ENCODE peak calls at places on chromosomes 3 and 15, in nine cellular contexts. One of them, this sample, is unnamed.

GRCh38 chr15:76514292-76514691 is 177.7 kb downstream of the ISL2 start:
- DNase-seq in fibroblast of lung: no peak
- DNase-seq in PC-9: no peak
- DNase-seq in brain microvascular endothelial cell: no peak
- DNase-seq in Caco-2: peak
- DNase-seq in GM12865: no peak
- DNase-seq in CD8-positive, alpha-beta T cell: no peak
- DNase-seq in foreskin fibroblast: no peak
- DNase-seq in AG10803: no peak
- DNase-seq in this sample: no peak

GRCh38 chr3:3664916-3665315 is 134.3 kb upstream of the LRRN1 start:
- DNase-seq in CD8-positive, alpha-beta T cell: no peak
- DNase-seq in Caco-2: no peak
- DNase-seq in foreskin fibroblast: no peak
- DNase-seq in fibroblast of lung: peak
- DNase-seq in GM12865: no peak
- DNase-seq in brain microvascular endothelial cell: no peak
- DNase-seq in AG10803: no peak
- DNase-seq in PC-9: no peak
- DNase-seq in this sample: peak

GRCh38 chr15:91133511-91133910 is 33.5 kb downstream of the SV2B start:
- DNase-seq in fibroblast of lung: no peak
- DNase-seq in PC-9: no peak
- DNase-seq in foreskin fibroblast: no peak
- DNase-seq in brain microvascular endothelial cell: no peak
- DNase-seq in Caco-2: no peak
- DNase-seq in GM12865: no peak
- DNase-seq in AG10803: no peak
- DNase-seq in CD8-positive, alpha-beta T cell: no peak
- DNase-seq in this sample: no peak

GRCh38 chr3:194521514-194522260 is 34.9 kb upstream of the ATP13A3 start:
- DNase-seq in Caco-2: no peak
- DNase-seq in foreskin fibroblast: peak
- DNase-seq in GM12865: no peak
- DNase-seq in fibroblast of lung: peak
- DNase-seq in AG10803: peak
- DNase-seq in CD8-positive, alpha-beta T cell: no peak
- DNase-seq in brain microvascular endothelial cell: no peak
- DNase-seq in PC-9: peak
- DNase-seq in this sample: peak

GRCh38 chr3:38742551-38742950 is 73.5 kb downstream of the SCN10A start:
- DNase-seq in foreskin fibroblast: no peak
- DNase-seq in CD8-positive, alpha-beta T cell: no peak
- DNase-seq in AG10803: no peak
- DNase-seq in Caco-2: no peak
- DNase-seq in fibroblast of lung: no peak
- DNase-seq in PC-9: no peak
- DNase-seq in brain microvascular endothelial cell: no peak
- DNase-seq in GM12865: no peak
- DNase-seq in this sample: no peak

GRCh38 chr15:99976811-99977271 is 243.6 kb upstream of the LYSMD4 start:
- DNase-seq in AG10803: peak
- DNase-seq in fibroblast of lung: peak
- DNase-seq in CD8-positive, alpha-beta T cell: no peak
- DNase-seq in GM12865: no peak
- DNase-seq in brain microvascular endothelial cell: peak
- DNase-seq in PC-9: no peak
- DNase-seq in foreskin fibroblast: no peak
- DNase-seq in Caco-2: no peak
- DNase-seq in this sample: no peak

GRCh38 chr3:63353383-63353782 is 75.3 kb downstream of the SYNPR start:
- DNase-seq in PC-9: no peak
- DNase-seq in Caco-2: no peak
- DNase-seq in brain microvascular endothelial cell: peak
- DNase-seq in AG10803: peak
- DNase-seq in foreskin fibroblast: peak
- DNase-seq in fibroblast of lung: peak
- DNase-seq in CD8-positive, alpha-beta T cell: no peak
- DNase-seq in GM12865: no peak
- DNase-seq in this sample: no peak

GRCh38 chr3:191141728-191142127 is 57.3 kb upstream of the OSTN start:
- DNase-seq in GM12865: no peak
- DNase-seq in CD8-positive, alpha-beta T cell: no peak
- DNase-seq in fibroblast of lung: peak
- DNase-seq in foreskin fibroblast: peak
- DNase-seq in Caco-2: no peak
- DNase-seq in brain microvascular endothelial cell: peak
- DNase-seq in PC-9: peak
- DNase-seq in AG10803: peak
- DNase-seq in this sample: peak

GRCh38 chr3:69016901-69017300 is 3.4 kb upstream of the EOGT start:
- DNase-seq in Caco-2: no peak
- DNase-seq in GM12865: no peak
- DNase-seq in brain microvascular endothelial cell: no peak
- DNase-seq in fibroblast of lung: no peak
- DNase-seq in CD8-positive, alpha-beta T cell: no peak
- DNase-seq in AG10803: no peak
- DNase-seq in foreskin fibroblast: no peak
- DNase-seq in PC-9: no peak
- DNase-seq in this sample: no peak

GRCh38 chr15:58463815-58464697 is 32.3 kb downstream of the LIPC start:
- DNase-seq in brain microvascular endothelial cell: no peak
- DNase-seq in foreskin fibroblast: peak
- DNase-seq in fibroblast of lung: peak
- DNase-seq in Caco-2: no peak
- DNase-seq in AG10803: no peak
- DNase-seq in CD8-positive, alpha-beta T cell: no peak
- DNase-seq in PC-9: no peak
- DNase-seq in GM12865: peak
- DNase-seq in this sample: no peak

GRCh38 chr15:83855956-83856355 is 202.0 kb downstream of the ADAMTSL3 start:
- DNase-seq in PC-9: no peak
- DNase-seq in foreskin fibroblast: no peak
- DNase-seq in AG10803: no peak
- DNase-seq in brain microvascular endothelial cell: no peak
- DNase-seq in GM12865: no peak
- DNase-seq in Caco-2: no peak
- DNase-seq in fibroblast of lung: no peak
- DNase-seq in CD8-positive, alpha-beta T cell: no peak
- DNase-seq in this sample: no peak

GRCh38 chr3:50978991-50979667 is 304.4 kb downstream of the DOCK3 start:
- DNase-seq in AG10803: no peak
- DNase-seq in Caco-2: no peak
- DNase-seq in PC-9: no peak
- DNase-seq in fibroblast of lung: no peak
- DNase-seq in CD8-positive, alpha-beta T cell: no peak
- DNase-seq in brain microvascular endothelial cell: no peak
- DNase-seq in GM12865: no peak
- DNase-seq in foreskin fibroblast: no peak
- DNase-seq in this sample: no peak

GRCh38 chr3:70108072-70108471 is 108.5 kb downstream of the SAMMSON start:
- DNase-seq in brain microvascular endothelial cell: peak
- DNase-seq in PC-9: no peak
- DNase-seq in Caco-2: peak
- DNase-seq in CD8-positive, alpha-beta T cell: no peak
- DNase-seq in AG10803: no peak
- DNase-seq in foreskin fibroblast: no peak
- DNase-seq in GM12865: peak
- DNase-seq in fibroblast of lung: no peak
- DNase-seq in this sample: no peak

GRCh38 chr3:32366638-32367368 is 24.9 kb upstream of the CMTM7 start:
- DNase-seq in AG10803: no peak
- DNase-seq in Caco-2: no peak
- DNase-seq in fibroblast of lung: peak
- DNase-seq in PC-9: peak
- DNase-seq in foreskin fibroblast: no peak
- DNase-seq in brain microvascular endothelial cell: no peak
- DNase-seq in CD8-positive, alpha-beta T cell: no peak
- DNase-seq in GM12865: peak
- DNase-seq in this sample: no peak

GRCh38 chr3:145333931-145334330 is 827.1 kb downstream of the PLOD2 start:
- DNase-seq in fibroblast of lung: no peak
- DNase-seq in PC-9: no peak
- DNase-seq in AG10803: no peak
- DNase-seq in brain microvascular endothelial cell: no peak
- DNase-seq in Caco-2: no peak
- DNase-seq in foreskin fibroblast: no peak
- DNase-seq in CD8-positive, alpha-beta T cell: no peak
- DNase-seq in GM12865: no peak
- DNase-seq in this sample: no peak

GRCh38 chr3:58998476-58999117 is 51.2 kb downstream of the CFAP20DC start:
- DNase-seq in GM12865: peak
- DNase-seq in fibroblast of lung: peak
- DNase-seq in AG10803: peak
- DNase-seq in Caco-2: no peak
- DNase-seq in PC-9: peak
- DNase-seq in CD8-positive, alpha-beta T cell: no peak
- DNase-seq in brain microvascular endothelial cell: peak
- DNase-seq in foreskin fibroblast: peak
- DNase-seq in this sample: peak

GRCh38 chr15:66294932-66295235 is 1.5 kb downstream of the DIS3L start:
- DNase-seq in fibroblast of lung: peak
- DNase-seq in foreskin fibroblast: peak
- DNase-seq in brain microvascular endothelial cell: peak
- DNase-seq in PC-9: no peak
- DNase-seq in CD8-positive, alpha-beta T cell: no peak
- DNase-seq in AG10803: no peak
- DNase-seq in Caco-2: no peak
- DNase-seq in GM12865: no peak
- DNase-seq in this sample: no peak

DNA sequence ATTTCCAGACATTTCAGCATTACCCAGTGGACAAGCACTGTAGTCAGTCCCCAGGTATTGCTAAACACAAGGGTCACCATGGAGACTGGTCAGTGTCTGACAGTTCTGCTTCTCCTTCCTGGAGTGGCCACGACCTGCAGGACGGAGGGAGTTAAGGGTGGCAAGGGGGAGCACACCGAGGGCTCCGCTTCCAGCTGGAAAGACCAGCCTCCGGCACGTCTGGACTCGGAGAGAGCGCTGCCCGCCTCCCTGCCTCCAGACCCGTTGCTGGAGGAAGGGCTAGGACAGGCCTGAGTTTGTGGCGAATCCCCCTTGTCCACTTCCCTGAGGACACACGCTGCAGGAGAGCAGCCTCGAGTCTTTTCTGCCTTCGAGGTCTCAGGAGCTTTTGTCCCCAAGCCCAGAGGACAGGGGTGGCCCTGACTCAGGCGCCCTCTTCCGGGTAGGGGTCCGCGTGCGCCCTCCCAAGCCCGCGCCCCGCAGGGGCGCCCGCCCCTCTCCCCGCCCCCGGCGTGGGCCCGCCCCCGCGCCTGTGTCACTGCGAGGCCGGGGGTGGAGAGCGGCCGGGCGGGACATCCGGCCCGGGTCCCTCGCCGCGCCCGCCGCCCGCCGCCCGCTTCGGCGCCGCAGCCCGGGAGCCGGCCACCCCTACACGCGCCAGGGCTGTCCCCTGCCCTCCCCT is at the start of gene CHST14:
- DNase-seq in Caco-2: peak
- DNase-seq in CD8-positive, alpha-beta T cell: peak
- DNase-seq in GM12865: peak
- DNase-seq in PC-9: peak
- DNase-seq in AG10803: peak
- DNase-seq in fibroblast of lung: peak
- DNase-seq in foreskin fibroblast: peak
- DNase-seq in brain microvascular endothelial cell: peak
- DNase-seq in this sample: no peak
- TF ChIP-seq CTCF in Caco-2: peak
- TF ChIP-seq CTCF in CD8-positive, alpha-beta T cell: no peak
- TF ChIP-seq CTCF in GM12865: no peak
- TF ChIP-seq CTCF in PC-9: no peak
- TF ChIP-seq CTCF in AG10803: no peak
- TF ChIP-seq CTCF in fibroblast of lung: no peak
- TF ChIP-seq CTCF in foreskin fibroblast: no peak
- TF ChIP-seq CTCF in brain microvascular endothelial cell: no peak
- TF ChIP-seq CTCF in this sample: no peak

DNA sequence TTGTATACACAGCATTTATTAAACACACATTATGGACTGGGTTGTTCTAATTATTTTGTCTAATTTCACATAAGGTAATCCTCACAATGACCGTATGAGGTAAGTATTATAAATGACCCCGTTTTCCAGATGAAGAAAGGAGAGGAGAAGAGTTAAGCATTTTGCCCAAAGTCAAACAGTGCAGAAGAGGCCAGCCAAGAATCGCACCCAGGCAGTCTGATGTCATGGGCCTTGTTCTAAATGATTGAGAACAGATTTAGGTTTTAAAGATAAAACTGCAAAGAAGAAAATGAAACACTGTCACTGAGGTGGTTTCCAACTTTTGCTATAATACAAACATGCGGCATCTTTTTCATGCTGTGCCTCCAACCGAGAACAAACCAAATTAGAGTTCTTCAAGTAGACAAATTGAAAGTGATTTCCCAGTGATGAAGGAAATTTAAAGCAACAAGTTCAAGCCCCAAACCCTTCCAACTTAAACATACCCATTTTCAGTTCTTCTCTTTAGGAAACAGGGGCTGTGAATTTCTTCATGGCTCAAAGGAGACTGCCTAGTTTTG is 155.3 kb downstream of the THRB start:
- DNase-seq in CD8-positive, alpha-beta T cell: no peak
- DNase-seq in brain microvascular endothelial cell: no peak
- DNase-seq in AG10803: no peak
- DNase-seq in foreskin fibroblast: no peak
- DNase-seq in PC-9: no peak
- DNase-seq in Caco-2: no peak
- DNase-seq in GM12865: peak
- DNase-seq in fibroblast of lung: no peak
- DNase-seq in this sample: no peak
- H3K4me3 ChIP-seq in CD8-positive, alpha-beta T cell: no peak
- H3K4me3 ChIP-seq in brain microvascular endothelial cell: no peak
- H3K4me3 ChIP-seq in AG10803: no peak
- H3K4me3 ChIP-seq in foreskin fibroblast: no peak
- H3K4me3 ChIP-seq in PC-9: no peak
- H3K4me3 ChIP-seq in Caco-2: no peak
- H3K4me3 ChIP-seq in GM12865: no peak
- H3K4me3 ChIP-seq in fibroblast of lung: no peak
- H3K4me3 ChIP-seq in this sample: no peak

DNA sequence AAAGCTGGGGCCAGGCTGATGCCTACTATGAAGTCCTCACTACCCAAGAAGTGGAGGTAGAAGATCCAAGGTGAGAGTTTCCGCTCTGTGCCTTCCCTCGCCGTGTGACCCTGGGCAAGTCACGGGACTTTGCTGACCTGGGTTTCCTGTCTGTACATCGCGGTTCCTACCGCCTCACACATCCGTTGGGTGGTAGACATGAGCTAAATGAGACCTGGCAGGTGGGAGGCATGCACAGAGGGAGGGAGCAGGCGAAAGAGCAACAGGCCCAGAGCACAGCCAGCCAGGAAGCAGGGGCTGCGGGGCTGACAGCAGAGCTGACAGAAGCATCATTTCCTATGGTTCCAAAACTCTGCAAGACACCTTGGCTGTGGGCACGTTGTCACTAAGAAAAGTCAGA is 157.3 kb upstream of the BHLHE40 start:
- DNase-seq in foreskin fibroblast: no peak
- DNase-seq in Caco-2: no peak
- DNase-seq in brain microvascular endothelial cell: no peak
- DNase-seq in GM12865: no peak
- DNase-seq in PC-9: no peak
- DNase-seq in fibroblast of lung: no peak
- DNase-seq in AG10803: no peak
- DNase-seq in CD8-positive, alpha-beta T cell: peak
- DNase-seq in this sample: no peak
- TF ChIP-seq CTCF in foreskin fibroblast: no peak
- TF ChIP-seq CTCF in Caco-2: no peak
- TF ChIP-seq CTCF in brain microvascular endothelial cell: no peak
- TF ChIP-seq CTCF in GM12865: no peak
- TF ChIP-seq CTCF in PC-9: no peak
- TF ChIP-seq CTCF in fibroblast of lung: no peak
- TF ChIP-seq CTCF in AG10803: no peak
- TF ChIP-seq CTCF in CD8-positive, alpha-beta T cell: peak
- TF ChIP-seq CTCF in this sample: no peak

GRCh38 chr15:63501256-63502089 is 2.9 kb upstream of the USP3 start:
- DNase-seq in GM12865: peak
- DNase-seq in AG10803: peak
- DNase-seq in CD8-positive, alpha-beta T cell: no peak
- DNase-seq in PC-9: peak
- DNase-seq in brain microvascular endothelial cell: peak
- DNase-seq in fibroblast of lung: peak
- DNase-seq in Caco-2: peak
- DNase-seq in foreskin fibroblast: peak
- DNase-seq in this sample: no peak
- H3K4me3 ChIP-seq in GM12865: peak
- H3K4me3 ChIP-seq in AG10803: peak
- H3K4me3 ChIP-seq in CD8-positive, alpha-beta T cell: no peak
- H3K4me3 ChIP-seq in PC-9: peak
- H3K4me3 ChIP-seq in brain microvascular endothelial cell: peak
- H3K4me3 ChIP-seq in fibroblast of lung: peak
- H3K4me3 ChIP-seq in Caco-2: peak
- H3K4me3 ChIP-seq in foreskin fibroblast: peak
- H3K4me3 ChIP-seq in this sample: no peak